ENCODE peak calls at places on chromosomes 6 and 20, in four cellular contexts. E is upper lobe of right lung, O is brain microvascular endothelial cell, S is ovary. H is an unnamed sample.

GRCh38 chr6:79869184-79869583 is 78.2 kb downstream of the ELOVL4 start:
- DNase-seq in E (no peak), O (no peak), S (no peak), H (no peak)

GRCh38 chr6:83215131-83216047 is 22.2 kb downstream of the RWDD2A start:
- DNase-seq in E (no peak), O (peak), S (peak), H (peak)

GRCh38 chr6:4253604-4254211 is 118.3 kb upstream of the ECI2 start:
- DNase-seq in E (no peak), O (peak), S (no peak), H (no peak)

GRCh38 chr6:128574413-128574812 is 54.0 kb upstream of the PTPRK start:
- DNase-seq in E (no peak), O (no peak), S (no peak), H (no peak)

GRCh38 chr6:16401868-16402267 is 163.5 kb downstream of the GMPR start:
- DNase-seq in E (no peak), O (no peak), S (no peak), H (no peak)

GRCh38 chr20:4973330-4974097 is 27.8 kb downstream of the SLC23A2 start:
- DNase-seq in E (peak), O (peak), S (peak), H (peak)

GRCh38 chr6:33840064-33840926 is 36.5 kb upstream of the MLN start:
- DNase-seq in E (no peak), O (peak), S (no peak), H (peak)

GRCh38 chr6:100404051-100404450 is 60.7 kb downstream of the SIM1 start:
- DNase-seq in E (no peak), O (no peak), S (no peak), H (no peak)

GRCh38 chr20:3173582-3174441 is 463 bp upstream of the LZTS3 start:
- DNase-seq in E (peak), O (peak), S (peak), H (peak)

GRCh38 chr6:53815381-53816119 is 20.7 kb downstream of the LRRC1 start:
- DNase-seq in E (no peak), O (no peak), S (no peak), H (no peak)

GRCh38 chr20:57809661-57810172 is 99.9 kb upstream of the PMEPA1 start:
- DNase-seq in E (peak), O (no peak), S (no peak), H (no peak)

GRCh38 chr6:163355471-163355991 is 59.0 kb upstream of the QKI start:
- DNase-seq in E (peak), O (peak), S (peak), H (no peak)

GRCh38 chr6:55694148-55694547 is 115.2 kb upstream of the HMGCLL1 start:
- DNase-seq in E (no peak), O (peak), S (no peak), H (no peak)

GRCh38 chr6:16204653-16205376 is 33.6 kb upstream of the GMPR start:
- DNase-seq in E (no peak), O (no peak), S (no peak), H (no peak)

GRCh38 chr20:40670251-40670650 is 18.8 kb downstream of the MAFB start:
- DNase-seq in E (no peak), O (no peak), S (no peak), H (no peak)

GRCh38 chr6:75334266-75335040 is 49.9 kb upstream of the TMEM30A start:
- DNase-seq in E (no peak), O (peak), S (no peak), H (no peak)

GRCh38 chr6:144036064-144036873 is 28.2 kb upstream of the PLAGL1 start:
- DNase-seq in E (peak), O (no peak), S (no peak), H (peak)

GRCh38 chr20:47719211-47719610 is 66.1 kb downstream of the SULF2 start:
- DNase-seq in E (no peak), O (no peak), S (no peak), H (no peak)

GRCh38 chr6:144500886-144501285 is 215.8 kb downstream of the UTRN start:
- DNase-seq in E (no peak), O (no peak), S (no peak), H (no peak)

GRCh38 chr6:3221579-3221978 is 5.9 kb downstream of the TUBB2B start:
- DNase-seq in E (no peak), O (no peak), S (no peak), H (no peak)

GRCh38 chr20:55386686-55387085 is 618.6 kb downstream of the CBLN4 start:
- DNase-seq in E (no peak), O (no peak), S (no peak), H (no peak)

GRCh38 chr20:45105317-45105716 is 4.4 kb upstream of the KCNS1 start:
- DNase-seq in E (no peak), O (no peak), S (no peak), H (no peak)

GRCh38 chr6:127879685-127880084 is 21.2 kb downstream of the THEMIS start:
- DNase-seq in E (no peak), O (peak), S (no peak), H (no peak)

GRCh38 chr6:89260832-89261231 is 43.7 kb upstream of the GABRR1 start:
- DNase-seq in E (no peak), O (no peak), S (no peak), H (no peak)

GRCh38 chr6:83265384-83265783 is 72.2 kb downstream of the RWDD2A start:
- DNase-seq in E (no peak), O (peak), S (no peak), H (no peak)

GRCh38 chr20:46128310-46129151 is 10.4 kb downstream of the CD40 start:
- DNase-seq in E (no peak), O (no peak), S (no peak), H (no peak)

GRCh38 chr6:166772518-166772917 is 145.5 kb upstream of the RPS6KA2 start:
- DNase-seq in E (no peak), O (no peak), S (no peak), H (no peak)
- TF ChIP-seq CTCF in E (no peak), O (peak), S (no peak), H (peak)

DNA sequence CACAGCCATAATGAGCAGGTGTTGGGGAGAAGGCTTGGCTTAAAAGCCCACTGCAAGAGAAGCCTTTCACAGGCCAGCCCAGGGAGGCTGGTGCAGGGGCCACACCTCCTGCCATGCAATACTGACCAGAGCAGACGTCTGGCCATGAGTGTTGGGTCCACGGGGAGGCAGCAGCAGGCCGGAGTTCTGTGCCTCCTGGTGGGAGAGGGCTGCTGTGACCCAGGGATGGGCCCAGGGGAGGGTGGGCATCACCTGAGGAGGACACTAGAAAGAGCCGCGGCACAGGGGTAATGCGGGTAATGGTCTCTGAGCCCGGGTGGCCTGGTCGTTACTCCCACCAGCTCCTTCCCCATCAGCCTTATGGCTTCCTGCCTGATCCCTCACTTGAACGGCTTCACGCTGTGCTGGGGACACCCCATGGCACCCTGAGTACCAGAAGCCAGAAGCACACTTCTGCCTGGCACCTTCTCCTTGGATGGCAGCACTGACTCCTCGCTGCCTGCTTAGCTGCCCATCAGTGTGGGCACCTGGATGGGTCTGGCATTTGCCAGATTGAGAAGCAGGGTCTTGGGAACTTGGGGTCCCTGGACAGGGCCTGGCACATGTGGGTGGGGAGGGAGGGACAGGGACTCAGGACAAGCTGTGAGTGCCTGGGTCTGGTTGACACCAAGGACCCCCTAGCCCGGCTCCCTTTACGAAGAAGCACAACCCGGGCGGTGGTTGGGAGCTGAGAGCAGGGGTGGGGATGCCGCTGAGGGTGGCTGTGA is 108.8 kb downstream of the ASXL1 start:
- DNase-seq in E (no peak), O (no peak), S (no peak), H (no peak)
- TF ChIP-seq CTCF in E (no peak), O (peak), S (no peak), H (no peak)

GRCh38 chr20:20134941-20135572 is 82.7 kb downstream of the CFAP61 start:
- DNase-seq in E (no peak), O (no peak), S (no peak), H (no peak)

GRCh38 chr20:20136313-20136712 is 84.0 kb downstream of the CFAP61 start:
- DNase-seq in E (no peak), O (no peak), S (no peak), H (no peak)

DNA sequence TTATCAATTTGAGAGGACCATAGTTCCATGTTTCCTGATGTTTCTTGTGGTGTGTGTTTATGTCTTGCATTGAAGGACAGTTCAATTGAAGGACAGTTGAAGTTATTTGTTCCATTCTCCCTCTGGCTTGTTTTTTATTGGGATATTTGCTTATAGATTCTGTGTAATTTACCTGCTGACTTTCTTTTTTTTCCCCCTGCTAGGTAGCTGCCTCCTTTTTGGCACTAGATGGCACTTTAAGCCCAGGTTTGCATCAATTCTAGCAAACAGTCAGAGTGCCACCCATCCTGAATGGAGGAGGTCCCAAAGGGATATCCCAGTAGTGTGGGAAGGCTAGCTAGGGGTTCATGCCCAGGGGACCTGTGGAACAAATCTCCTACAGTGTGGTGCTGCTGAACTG is 78.1 kb downstream of the CFAP61 start:
- DNase-seq in E (no peak), O (peak), S (no peak), H (no peak)
- TF ChIP-seq CTCF in E (no peak), O (peak), S (no peak), H (peak)

DNA sequence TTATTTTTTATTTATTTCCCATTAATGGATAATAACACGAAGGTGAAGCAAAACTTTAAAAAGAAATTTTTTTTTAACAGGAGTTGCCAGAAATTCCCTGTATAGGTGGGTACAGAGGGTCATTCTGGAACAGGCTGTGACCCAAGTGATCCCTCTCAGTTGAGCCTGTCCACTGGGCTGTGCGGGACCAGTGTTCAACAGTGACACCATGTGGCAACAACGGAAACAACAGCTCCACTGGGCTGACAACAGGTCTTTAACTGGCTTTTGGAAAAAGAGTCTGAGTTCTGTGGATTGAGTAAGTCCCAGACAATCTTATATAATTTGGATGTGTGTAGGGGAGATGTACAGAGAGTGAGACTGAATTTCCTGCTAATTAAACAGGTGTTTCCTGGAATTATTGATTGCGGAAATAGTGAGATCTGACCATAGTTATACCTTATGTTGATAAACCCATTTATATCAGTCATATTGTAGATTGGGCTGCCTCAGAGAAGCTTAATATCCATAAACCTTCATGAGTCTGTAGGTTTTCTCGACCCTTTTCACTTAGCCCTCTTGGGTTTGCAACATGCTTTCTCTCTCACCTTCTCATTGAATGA is 17.6 kb downstream of the KIAA1755 start:
- DNase-seq in E (peak), O (no peak), S (no peak), H (no peak)
- TF ChIP-seq CTCF in E (peak), O (peak), S (no peak), H (no peak)

GRCh38 chr6:158591134-158591809 is 31.4 kb downstream of the TMEM181 start:
- DNase-seq in E (no peak), O (no peak), S (no peak), H (no peak)

GRCh38 chr6:158597565-158597964 is 37.7 kb downstream of the TMEM181 start:
- DNase-seq in E (no peak), O (no peak), S (no peak), H (no peak)

GRCh38 chr6:158596861-158597260 is 37.0 kb downstream of the TMEM181 start:
- DNase-seq in E (no peak), O (no peak), S (no peak), H (no peak)

GRCh38 chr6:158593670-158594069 is 33.8 kb downstream of the TMEM181 start:
- DNase-seq in E (no peak), O (no peak), S (no peak), H (no peak)

GRCh38 chr6:158595223-158595622 is 35.3 kb downstream of the TMEM181 start:
- DNase-seq in E (no peak), O (no peak), S (no peak), H (no peak)
- TF ChIP-seq CTCF in E (peak), O (peak), S (no peak), H (no peak)

GRCh38 chr6:56916849-56917551 is 37.9 kb upstream of the BEND6 start:
- DNase-seq in E (no peak), O (no peak), S (no peak), H (no peak)
- TF ChIP-seq CTCF in E (no peak), O (no peak), S (no peak), H (no peak)

H was measured in GM20000.